ENCODE peak calls at places on chromosome 15, in seven cellular contexts. One of them, this sample, is unnamed.

GRCh38 chr15:47959617-47960398 is 161.0 kb upstream of the SLC24A5 start:
- DNase-seq in mesendoderm: no peak
- DNase-seq in IMR-90: no peak
- DNase-seq in trophoblast cell: no peak
- DNase-seq in neuronal stem cell: no peak
- DNase-seq in H9: no peak
- DNase-seq in mesenchymal stem cell: no peak
- DNase-seq in this sample: no peak

GRCh38 chr15:31357148-31357547 is 30.5 kb downstream of the KLF13 start:
- DNase-seq in neuronal stem cell: no peak
- DNase-seq in mesendoderm: no peak
- DNase-seq in trophoblast cell: no peak
- DNase-seq in IMR-90: no peak
- DNase-seq in H9: no peak
- DNase-seq in mesenchymal stem cell: no peak
- DNase-seq in this sample: no peak

GRCh38 chr15:50925281-50925680 is 16.8 kb downstream of the AP4E1 start:
- DNase-seq in IMR-90: no peak
- DNase-seq in mesenchymal stem cell: no peak
- DNase-seq in neuronal stem cell: no peak
- DNase-seq in trophoblast cell: no peak
- DNase-seq in H9: no peak
- DNase-seq in mesendoderm: no peak
- DNase-seq in this sample: no peak

GRCh38 chr15:56760186-56760585 is 26.9 kb upstream of the ZNF280D start:
- DNase-seq in H9: no peak
- DNase-seq in mesendoderm: no peak
- DNase-seq in neuronal stem cell: no peak
- DNase-seq in trophoblast cell: no peak
- DNase-seq in mesenchymal stem cell: peak; percentile 28
- DNase-seq in IMR-90: peak; percentile 21
- DNase-seq in this sample: no peak

GRCh38 chr15:49026700-49027099 is 19.5 kb downstream of the SECISBP2L start:
- DNase-seq in mesendoderm: no peak
- DNase-seq in neuronal stem cell: no peak
- DNase-seq in trophoblast cell: no peak
- DNase-seq in mesenchymal stem cell: no peak
- DNase-seq in IMR-90: no peak
- DNase-seq in H9: no peak
- DNase-seq in this sample: no peak

GRCh38 chr15:75231836-75232235 is 26.3 kb upstream of the GOLGA6C start:
- DNase-seq in mesendoderm: no peak
- DNase-seq in IMR-90: no peak
- DNase-seq in trophoblast cell: no peak
- DNase-seq in mesenchymal stem cell: no peak
- DNase-seq in neuronal stem cell: no peak
- DNase-seq in H9: no peak
- DNase-seq in this sample: no peak

GRCh38 chr15:33425149-33425548 is 114.4 kb downstream of the RYR3 start:
- DNase-seq in H9: no peak
- DNase-seq in mesenchymal stem cell: no peak
- DNase-seq in neuronal stem cell: no peak
- DNase-seq in IMR-90: peak; percentile 3
- DNase-seq in mesendoderm: peak; percentile 45
- DNase-seq in trophoblast cell: no peak
- DNase-seq in this sample: no peak

GRCh38 chr15:89827821-89828220 is 13.2 kb upstream of the ANPEP start:
- DNase-seq in IMR-90: no peak
- DNase-seq in mesendoderm: no peak
- DNase-seq in trophoblast cell: no peak
- DNase-seq in neuronal stem cell: no peak
- DNase-seq in mesenchymal stem cell: no peak
- DNase-seq in H9: no peak
- DNase-seq in this sample: no peak

GRCh38 chr15:68700395-68701123 is 120.1 kb downstream of the ANP32A start:
- DNase-seq in mesendoderm: peak; percentile 90
- DNase-seq in H9: peak; percentile 59
- DNase-seq in mesenchymal stem cell: peak; percentile 75
- DNase-seq in neuronal stem cell: no peak
- DNase-seq in trophoblast cell: no peak
- DNase-seq in IMR-90: peak; percentile 59
- DNase-seq in this sample: peak; percentile 63

GRCh38 chr15:99921086-99921485 is 187.8 kb upstream of the LYSMD4 start:
- DNase-seq in H9: no peak
- DNase-seq in mesendoderm: no peak
- DNase-seq in neuronal stem cell: no peak
- DNase-seq in IMR-90: no peak
- DNase-seq in mesenchymal stem cell: no peak
- DNase-seq in trophoblast cell: no peak
- DNase-seq in this sample: no peak

GRCh38 chr15:64619880-64620839 is 155.2 kb downstream of the RBPMS2 start:
- DNase-seq in neuronal stem cell: no peak
- DNase-seq in mesendoderm: no peak
- DNase-seq in IMR-90: peak; percentile 79
- DNase-seq in mesenchymal stem cell: no peak
- DNase-seq in trophoblast cell: no peak
- DNase-seq in H9: no peak
- DNase-seq in this sample: no peak

GRCh38 chr15:41438206-41438605 is 21.3 kb downstream of the RTF1 start:
- DNase-seq in mesendoderm: peak; percentile 6
- DNase-seq in mesenchymal stem cell: peak; percentile 76
- DNase-seq in H9: no peak
- DNase-seq in neuronal stem cell: no peak
- DNase-seq in trophoblast cell: no peak
- DNase-seq in IMR-90: peak; percentile 44
- DNase-seq in this sample: no peak

GRCh38 chr15:63836579-63836978 is 2.8 kb upstream of the HERC1 start:
- DNase-seq in neuronal stem cell: no peak
- DNase-seq in trophoblast cell: no peak
- DNase-seq in H9: no peak
- DNase-seq in mesenchymal stem cell: no peak
- DNase-seq in IMR-90: no peak
- DNase-seq in mesendoderm: no peak
- DNase-seq in this sample: no peak

GRCh38 chr15:81411969-81412633 is 38.1 kb upstream of the TMC3 start:
- DNase-seq in neuronal stem cell: no peak
- DNase-seq in H9: no peak
- DNase-seq in mesenchymal stem cell: no peak
- DNase-seq in IMR-90: no peak
- DNase-seq in mesendoderm: no peak
- DNase-seq in trophoblast cell: no peak
- DNase-seq in this sample: no peak

GRCh38 chr15:70605606-70606410 is 157.6 kb downstream of the UACA start:
- DNase-seq in mesendoderm: no peak
- DNase-seq in mesenchymal stem cell: peak; percentile 67
- DNase-seq in IMR-90: peak; percentile 84
- DNase-seq in H9: no peak
- DNase-seq in trophoblast cell: no peak
- DNase-seq in neuronal stem cell: no peak
- DNase-seq in this sample: no peak

GRCh38 chr15:61621146-61621545 is 392.0 kb upstream of the RORA start:
- DNase-seq in H9: peak; percentile 65
- DNase-seq in mesendoderm: peak; percentile 66
- DNase-seq in mesenchymal stem cell: no peak
- DNase-seq in trophoblast cell: peak; percentile 35
- DNase-seq in IMR-90: no peak
- DNase-seq in neuronal stem cell: peak; percentile 31
- DNase-seq in this sample: peak; percentile 57

GRCh38 chr15:77543159-77543882 is 89.4 kb downstream of the LINGO1 start:
- DNase-seq in neuronal stem cell: peak; percentile 84
- DNase-seq in mesenchymal stem cell: peak; percentile 85
- DNase-seq in H9: peak; percentile 91
- DNase-seq in mesendoderm: peak; percentile 91
- DNase-seq in trophoblast cell: peak; percentile 81
- DNase-seq in IMR-90: peak; percentile 78
- DNase-seq in this sample: peak; percentile 93

GRCh38 chr15:101609742-101610627 is 42.2 kb downstream of the TM2D3 start:
- DNase-seq in trophoblast cell: no peak
- DNase-seq in mesendoderm: no peak
- DNase-seq in IMR-90: no peak
- DNase-seq in mesenchymal stem cell: no peak
- DNase-seq in neuronal stem cell: no peak
- DNase-seq in H9: no peak
- DNase-seq in this sample: no peak

GRCh38 chr15:31235298-31236183 is 91.1 kb upstream of the KLF13 start:
- DNase-seq in IMR-90: no peak
- DNase-seq in H9: no peak
- DNase-seq in trophoblast cell: no peak
- DNase-seq in neuronal stem cell: no peak
- DNase-seq in mesenchymal stem cell: peak; percentile 43
- DNase-seq in mesendoderm: no peak
- DNase-seq in this sample: no peak

GRCh38 chr15:78637776-78638435 is 3.1 kb downstream of the CHRNB4 start:
- DNase-seq in H9: no peak
- DNase-seq in trophoblast cell: no peak
- DNase-seq in IMR-90: no peak
- DNase-seq in neuronal stem cell: no peak
- DNase-seq in mesendoderm: no peak
- DNase-seq in mesenchymal stem cell: no peak
- DNase-seq in this sample: no peak

GRCh38 chr15:67070892-67071664 is 5.7 kb downstream of the SMAD3 start:
- DNase-seq in mesendoderm: peak; percentile 88
- DNase-seq in trophoblast cell: peak; percentile 36
- DNase-seq in neuronal stem cell: no peak
- DNase-seq in mesenchymal stem cell: no peak
- DNase-seq in IMR-90: peak; percentile 11
- DNase-seq in H9: no peak
- DNase-seq in this sample: no peak

GRCh38 chr15:68679961-68680371 is 101.2 kb downstream of the CORO2B start:
- DNase-seq in trophoblast cell: no peak
- DNase-seq in mesendoderm: no peak
- DNase-seq in mesenchymal stem cell: no peak
- DNase-seq in neuronal stem cell: no peak
- DNase-seq in H9: no peak
- DNase-seq in IMR-90: no peak
- DNase-seq in this sample: no peak

GRCh38 chr15:75230524-75231371 is 27.4 kb upstream of the GOLGA6C start:
- DNase-seq in IMR-90: no peak
- DNase-seq in mesendoderm: peak; percentile 39
- DNase-seq in H9: no peak
- DNase-seq in mesenchymal stem cell: no peak
- DNase-seq in neuronal stem cell: no peak
- DNase-seq in trophoblast cell: peak; percentile 95
- DNase-seq in this sample: no peak

DNA sequence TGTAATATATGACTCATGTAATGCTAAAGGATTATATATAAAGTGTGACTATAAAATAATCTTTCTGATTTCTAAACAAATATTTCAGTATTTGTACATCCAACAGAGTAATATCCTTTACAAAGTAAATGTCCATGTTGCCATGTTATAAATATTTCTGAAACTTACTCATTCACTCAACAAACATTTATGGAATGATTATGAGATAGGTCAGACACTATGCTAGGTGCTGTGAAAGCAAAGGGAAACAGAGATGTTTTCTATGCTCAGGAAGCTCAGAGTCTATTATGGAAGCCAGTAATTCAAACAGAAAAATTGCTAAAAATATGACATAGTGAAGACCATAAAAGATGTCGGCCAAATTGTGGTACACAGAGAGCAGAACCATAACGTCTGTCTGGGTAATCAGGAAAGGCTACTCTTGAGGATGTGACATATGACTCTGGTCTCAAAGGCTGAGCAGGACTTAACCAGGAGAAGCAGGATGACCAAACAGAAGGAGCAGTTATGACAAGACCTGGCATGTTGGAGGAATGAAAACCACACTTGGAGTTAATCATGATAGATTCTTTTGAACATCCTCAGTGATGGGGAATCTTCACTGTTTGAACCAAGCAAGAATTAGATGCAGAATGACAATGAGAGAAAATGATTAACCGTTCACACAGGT is 39.0 kb upstream of the MYO5C start:
- DNase-seq in neuronal stem cell: no peak
- DNase-seq in IMR-90: peak; percentile 49
- DNase-seq in mesenchymal stem cell: no peak
- DNase-seq in mesendoderm: no peak
- DNase-seq in trophoblast cell: no peak
- DNase-seq in H9: no peak
- DNase-seq in this sample: no peak
- H3K23ac ChIP-seq in neuronal stem cell: no peak overlapping the region
- H3K23ac ChIP-seq in IMR-90: peak overlapping the region; percentile 2
- H3K23ac ChIP-seq in mesenchymal stem cell: no peak overlapping the region
- H3K23ac ChIP-seq in mesendoderm: no peak overlapping the region
- H3K23ac ChIP-seq in trophoblast cell: no peak overlapping the region
- H3K23ac ChIP-seq in H9: no peak overlapping the region
- H3K23ac ChIP-seq in this sample: no peak overlapping the region

DNA sequence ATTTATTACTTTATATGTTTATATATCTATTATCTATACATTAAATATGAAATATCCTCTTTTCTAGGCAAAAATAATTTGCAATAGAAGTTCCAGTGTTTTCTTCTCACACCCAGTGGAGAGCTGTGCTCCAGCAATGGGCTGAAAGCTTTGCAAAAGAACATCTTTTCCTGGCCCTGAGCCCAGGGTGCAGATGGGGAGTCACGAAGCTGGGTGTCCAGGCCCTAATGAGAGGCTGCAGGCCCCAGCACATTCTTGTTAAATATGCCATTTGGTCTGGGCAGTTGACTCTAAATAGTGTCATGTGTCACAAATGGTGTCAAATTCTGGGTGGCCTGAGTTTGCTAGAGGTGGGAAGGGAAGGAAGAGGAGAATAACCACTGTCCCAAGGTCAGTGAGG is 5.7 kb downstream of the NTRK3 start:
- DNase-seq in H9: no peak
- DNase-seq in neuronal stem cell: no peak
- DNase-seq in mesendoderm: peak; percentile 41
- DNase-seq in trophoblast cell: no peak
- DNase-seq in mesenchymal stem cell: no peak
- DNase-seq in IMR-90: no peak
- DNase-seq in this sample: no peak
- H3K27me3 ChIP-seq in H9: peaks cover 24% of the 10 kb centered on the region
- H3K27me3 ChIP-seq in neuronal stem cell: peaks cover 22% of the 10 kb centered on the region
- H3K27me3 ChIP-seq in mesendoderm: peaks cover 19% of the 10 kb centered on the region
- H3K27me3 ChIP-seq in trophoblast cell: peaks cover 24% of the 10 kb centered on the region
- H3K27me3 ChIP-seq in mesenchymal stem cell: peaks cover 27% of the 10 kb centered on the region
- H3K27me3 ChIP-seq in IMR-90: peaks cover 16% of the 10 kb centered on the region
- H3K27me3 ChIP-seq in this sample: peaks cover 30% of the 10 kb centered on the region

GRCh38 chr15:79990280-79990996 is 19.4 kb upstream of the BCL2A1 start:
- DNase-seq in trophoblast cell: no peak
- DNase-seq in H9: no peak
- DNase-seq in mesenchymal stem cell: no peak
- DNase-seq in neuronal stem cell: no peak
- DNase-seq in mesendoderm: no peak
- DNase-seq in IMR-90: no peak
- DNase-seq in this sample: no peak
- H3K23ac ChIP-seq in trophoblast cell: no peak overlapping the region
- H3K23ac ChIP-seq in H9: no peak overlapping the region
- H3K23ac ChIP-seq in mesenchymal stem cell: no peak overlapping the region
- H3K23ac ChIP-seq in neuronal stem cell: no peak overlapping the region
- H3K23ac ChIP-seq in mesendoderm: no peak overlapping the region
- H3K23ac ChIP-seq in IMR-90: no peak overlapping the region
- H3K23ac ChIP-seq in this sample: no peak overlapping the region

DNA sequence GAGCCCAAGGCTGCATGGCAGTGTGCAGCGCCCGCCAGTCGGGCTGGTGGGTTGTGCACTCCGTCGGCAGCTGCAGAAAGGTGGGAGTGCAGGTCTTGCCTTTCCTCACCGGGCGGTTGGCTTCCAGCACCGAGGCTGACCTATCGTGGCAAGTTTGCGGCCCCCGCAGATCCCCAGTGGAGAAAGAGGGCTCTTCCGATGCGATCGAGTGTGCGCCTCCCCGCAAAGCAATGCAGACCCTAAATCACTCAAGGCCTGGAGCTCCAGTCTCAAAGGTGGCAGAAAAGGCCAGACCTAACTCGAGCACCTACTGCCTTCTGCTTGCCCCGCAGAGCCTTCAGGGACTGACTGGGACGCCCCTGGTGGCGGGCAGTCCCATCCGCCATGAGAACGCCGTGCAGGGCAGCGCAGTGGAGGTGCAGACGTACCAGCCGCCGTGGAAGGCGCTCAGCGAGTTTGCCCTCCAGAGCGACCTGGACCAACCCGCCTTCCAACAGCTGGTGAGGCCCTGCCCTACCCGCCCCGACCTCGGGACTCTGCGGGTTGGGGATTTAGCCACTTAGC is 4.3 kb downstream of the ISL2 start:
- DNase-seq in mesendoderm: peak; percentile 75
- DNase-seq in neuronal stem cell: no peak
- DNase-seq in H9: peak; percentile 40
- DNase-seq in IMR-90: no peak
- DNase-seq in mesenchymal stem cell: no peak
- DNase-seq in trophoblast cell: peak; percentile 45
- DNase-seq in this sample: peak; percentile 78
- H3K27me3 ChIP-seq in mesendoderm: peaks cover 69% of the 10 kb centered on the region
- H3K27me3 ChIP-seq in neuronal stem cell: peaks cover 93% of the 10 kb centered on the region
- H3K27me3 ChIP-seq in H9: peaks cover 80% of the 10 kb centered on the region
- H3K27me3 ChIP-seq in IMR-90: peaks cover 32% of the 10 kb centered on the region
- H3K27me3 ChIP-seq in mesenchymal stem cell: peaks cover 91% of the 10 kb centered on the region
- H3K27me3 ChIP-seq in trophoblast cell: peaks cover 84% of the 10 kb centered on the region
- H3K27me3 ChIP-seq in this sample: peaks cover 86% of the 10 kb centered on the region